ENCODE peak calls at places on chromosomes 11 and 22, in seven cellular contexts. V, P, Q, O, H, F and D are unnamed samples.

GRCh38 chr11:34052608-34053160 is 1.2 kb downstream of the CAPRIN1 start:
- DNase-seq in H (no peak), Q (no peak), F (no peak), O (no peak), V (peak), P (peak), D (peak)

GRCh38 chr11:31477528-31478255 is 31.7 kb downstream of the IMMP1L start:
- DNase-seq in P (no peak), H (no peak), F (no peak), Q (no peak), V (no peak), O (no peak), D (no peak)

GRCh38 chr11:37666960-37667359 is 1068.9 kb upstream of the RAG2 start:
- DNase-seq in Q (no peak), P (no peak), H (no peak), F (no peak), V (no peak), O (no peak), D (no peak)

GRCh38 chr11:24511518-24511917 is 14.7 kb downstream of the LUZP2 start:
- DNase-seq in O (no peak), F (no peak), H (no peak), Q (no peak), P (no peak), V (no peak), D (no peak)

GRCh38 chr11:17790453-17790852 is 55.9 kb downstream of the KCNC1 start:
- DNase-seq in H (no peak), Q (no peak), O (no peak), V (no peak), F (no peak), P (no peak), D (no peak)

GRCh38 chr11:6263664-6264063 is 4.0 kb downstream of the CCKBR start:
- DNase-seq in V (no peak), O (no peak), F (no peak), Q (no peak), P (no peak), H (no peak), D (no peak)

GRCh38 chr11:73249858-73250773 is 22.0 kb upstream of the P2RY6 start:
- DNase-seq in P (no peak), V (no peak), O (no peak), Q (no peak), F (no peak), H (no peak), D (peak)

GRCh38 chr22:23591846-23592245 is 11.8 kb upstream of the IGLL1 start:
- DNase-seq in Q (no peak), O (no peak), F (no peak), H (no peak), V (no peak), P (no peak), D (no peak)

GRCh38 chr11:26753738-26754504 is 32.1 kb upstream of the SLC5A12 start:
- DNase-seq in V (peak), O (no peak), F (peak), Q (peak), H (peak), P (peak), D (peak)

GRCh38 chr11:2474059-2474901 is 29.5 kb downstream of the KCNQ1 start:
- DNase-seq in H (no peak), P (no peak), V (no peak), Q (no peak), F (no peak), O (no peak), D (no peak)

GRCh38 chr22:30648825-30649224 is 13.2 kb downstream of the SLC35E4 start:
- DNase-seq in P (no peak), H (no peak), F (no peak), Q (no peak), V (no peak), O (no peak), D (no peak)

GRCh38 chr11:103601230-103601846 is 435.1 kb upstream of the DDI1 start:
- DNase-seq in O (no peak), V (peak), P (peak), F (peak), Q (peak), H (no peak), D (peak)

GRCh38 chr11:113114452-113115027 is 153.3 kb downstream of the NCAM1 start:
- DNase-seq in V (peak), Q (peak), H (no peak), P (peak), F (peak), O (peak), D (peak)

GRCh38 chr11:15662285-15662684 is 547.6 kb downstream of the INSC start:
- DNase-seq in Q (no peak), P (no peak), H (no peak), V (peak), O (no peak), F (no peak), D (no peak)

GRCh38 chr22:41048791-41049717 is 43.3 kb upstream of the EP300 start:
- DNase-seq in Q (peak), O (no peak), P (peak), V (no peak), H (no peak), F (peak), D (no peak)

GRCh38 chr11:122398167-122398566 is 257.4 kb upstream of the UBASH3B start:
- DNase-seq in V (no peak), P (no peak), H (no peak), F (no peak), Q (no peak), O (no peak), D (no peak)

GRCh38 chr11:13316528-13316961 is 39.0 kb downstream of the BMAL1 start:
- DNase-seq in H (no peak), O (no peak), V (no peak), F (no peak), Q (no peak), P (no peak), D (no peak)

GRCh38 chr11:34356576-34356917 is 1.3 kb downstream of the ABTB2 start:
- DNase-seq in P (no peak), F (no peak), O (no peak), H (no peak), V (peak), Q (peak), D (peak)

GRCh38 chr22:26534874-26535470 is 22.7 kb upstream of the TFIP11 start:
- DNase-seq in V (no peak), F (no peak), P (no peak), O (no peak), Q (no peak), H (no peak), D (no peak)

GRCh38 chr11:105027671-105028070 is 4.7 kb upstream of the CASP5 start:
- DNase-seq in H (no peak), Q (no peak), F (no peak), P (no peak), O (no peak), V (no peak), D (peak)

GRCh38 chr22:46336119-46337078 is 885 bp downstream of the TRMU start:
- DNase-seq in V (no peak), O (no peak), F (peak), P (peak), Q (peak), H (no peak), D (peak)

GRCh38 chr22:43446037-43446803 is 34.4 kb downstream of the MPPED1 start:
- DNase-seq in P (no peak), O (no peak), Q (no peak), V (peak), H (no peak), F (no peak), D (no peak)

GRCh38 chr11:121494355-121495099 is 41.8 kb upstream of the SORL1-AS1 start:
- DNase-seq in O (no peak), F (no peak), Q (no peak), V (no peak), P (no peak), H (no peak), D (peak)

GRCh38 chr11:6320411-6321207 is at the start of gene CAVIN3:
- DNase-seq in V (peak), Q (peak), O (no peak), F (no peak), H (peak), P (no peak), D (peak)

GRCh38 chr11:62645934-62646824 is at the start of gene GANAB:
- DNase-seq in O (peak), H (peak), P (peak), F (peak), Q (peak), V (peak), D (peak)

DNA sequence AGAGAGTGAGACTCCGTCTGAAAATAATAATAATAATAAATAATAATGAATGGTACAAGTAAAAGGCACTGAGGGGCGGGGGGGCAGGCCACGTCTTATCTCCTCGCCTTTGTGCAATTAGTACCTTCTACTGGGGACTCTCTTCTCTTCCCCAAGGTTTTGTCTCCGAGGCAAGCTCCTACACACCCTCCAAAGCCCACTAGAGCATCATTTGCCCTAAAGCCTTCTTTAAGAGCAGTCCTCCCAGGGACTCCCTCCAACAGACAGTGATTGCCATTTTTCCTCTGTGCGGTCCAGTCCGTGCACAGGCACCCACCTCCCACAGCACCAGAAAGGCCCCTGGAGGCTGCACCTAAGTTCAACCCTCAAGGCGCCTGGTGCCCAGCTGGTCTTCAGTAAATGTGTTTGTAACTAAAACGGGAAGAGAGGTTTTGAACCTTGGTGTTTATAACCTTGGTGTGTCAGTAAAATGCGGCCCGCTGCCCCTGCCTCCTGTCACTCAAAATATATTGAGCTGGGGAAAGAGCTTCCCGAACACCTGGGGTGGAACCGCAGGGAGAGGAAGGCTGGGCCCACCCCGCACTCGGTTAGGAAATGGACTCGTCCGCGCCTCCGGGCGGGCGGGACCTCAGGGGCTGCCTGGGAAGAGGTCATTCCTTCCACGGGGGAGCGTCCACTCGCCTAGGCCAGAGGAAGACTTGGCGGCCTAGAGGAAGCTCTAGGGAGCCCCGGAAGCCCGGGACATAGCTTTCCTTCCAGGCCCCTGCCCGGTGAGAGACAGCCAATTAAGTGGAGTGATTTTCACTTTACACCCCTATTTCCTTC is 4.7 kb upstream of the KDELR3 start:
- DNase-seq in H (no peak), F (peak), O (no peak), Q (peak), V (no peak), P (peak), D (no peak)
- TF ChIP-seq MAX in H (no peak), F (peak), O (peak), Q (no peak), V (no peak), P (no peak), D (no peak)

GRCh38 chr22:19168088-19168890 is 10.2 kb downstream of the SLC25A1 start:
- DNase-seq in F (no peak), H (no peak), Q (no peak), O (no peak), P (peak), V (no peak), D (no peak)
- TF ChIP-seq CTCF in F (peak), H (peak), Q (no peak), O (peak), P (peak), V (no peak), D (peak)

GRCh38 chr11:75773595-75774353 is 5.2 kb downstream of the DGAT2 start:
- DNase-seq in Q (no peak), H (no peak), P (peak), F (no peak), O (no peak), V (no peak), D (peak)

GRCh38 chr11:75776546-75776945 is 8.0 kb downstream of the DGAT2 start:
- DNase-seq in Q (no peak), F (no peak), O (no peak), H (no peak), V (no peak), P (no peak), D (no peak)

GRCh38 chr11:75771646-75772410 is 3.2 kb downstream of the DGAT2 start:
- DNase-seq in P (no peak), Q (no peak), V (peak), H (no peak), O (no peak), F (no peak), D (peak)

GRCh38 chr11:75777461-75778110 is 9.0 kb downstream of the DGAT2 start:
- DNase-seq in F (no peak), P (no peak), V (no peak), Q (no peak), H (no peak), O (no peak), D (peak)

DNA sequence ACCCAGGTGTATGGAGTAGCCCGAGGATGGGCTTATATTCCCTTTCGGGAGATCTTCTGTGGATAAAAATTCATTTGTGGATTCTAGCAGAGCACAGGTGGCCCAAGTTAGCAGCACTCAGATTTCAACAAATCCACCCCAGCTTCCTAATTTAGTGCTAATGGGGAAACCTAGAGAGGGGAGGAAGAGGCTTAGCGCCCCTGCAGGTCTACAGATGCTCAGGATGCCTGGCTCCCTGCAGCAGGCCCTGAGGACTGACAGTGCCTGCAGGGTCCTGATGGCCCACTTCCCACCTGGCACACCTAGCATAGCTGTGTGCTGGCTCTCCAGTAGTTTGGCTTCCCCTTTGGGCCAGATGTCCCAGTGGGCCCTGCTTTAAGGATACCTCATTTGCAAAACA is 6.5 kb downstream of the DGAT2 start:
- DNase-seq in F (no peak), V (no peak), Q (peak), H (no peak), O (no peak), P (no peak), D (no peak)
- TF ChIP-seq MAX in F (no peak), V (no peak), Q (no peak), H (no peak), O (no peak), P (no peak), D (no peak)

GRCh38 chr11:115616941-115617340 is 112.7 kb upstream of the CADM1 start:
- DNase-seq in O (no peak), H (no peak), V (no peak), P (no peak), F (no peak), Q (no peak), D (peak)

GRCh38 chr11:115613986-115614625 is 109.9 kb upstream of the CADM1 start:
- DNase-seq in F (peak), O (no peak), H (no peak), Q (no peak), V (peak), P (no peak), D (no peak)

GRCh38 chr11:115618428-115618827 is 114.2 kb upstream of the CADM1 start:
- DNase-seq in Q (no peak), P (no peak), V (no peak), H (no peak), F (no peak), O (no peak), D (no peak)

GRCh38 chr11:115613004-115613403 is 108.8 kb upstream of the CADM1 start:
- DNase-seq in H (no peak), F (no peak), V (no peak), Q (no peak), O (no peak), P (no peak), D (no peak)

GRCh38 chr11:115617767-115618166 is 113.6 kb upstream of the CADM1 start:
- DNase-seq in P (no peak), O (no peak), H (no peak), F (no peak), V (no peak), Q (no peak), D (no peak)
- TF ChIP-seq CTCF in P (no peak), O (no peak), H (no peak), F (no peak), V (no peak), Q (no peak), D (no peak)

GRCh38 chr22:32958021-32958420 is 100.2 kb downstream of the SYN3 start:
- DNase-seq in F (no peak), Q (no peak), H (no peak), O (no peak), P (no peak), V (no peak), D (no peak)

GRCh38 chr22:32951807-32952153 is 106.4 kb downstream of the SYN3 start:
- DNase-seq in Q (no peak), V (no peak), O (no peak), H (no peak), P (no peak), F (no peak), D (no peak)

DNA sequence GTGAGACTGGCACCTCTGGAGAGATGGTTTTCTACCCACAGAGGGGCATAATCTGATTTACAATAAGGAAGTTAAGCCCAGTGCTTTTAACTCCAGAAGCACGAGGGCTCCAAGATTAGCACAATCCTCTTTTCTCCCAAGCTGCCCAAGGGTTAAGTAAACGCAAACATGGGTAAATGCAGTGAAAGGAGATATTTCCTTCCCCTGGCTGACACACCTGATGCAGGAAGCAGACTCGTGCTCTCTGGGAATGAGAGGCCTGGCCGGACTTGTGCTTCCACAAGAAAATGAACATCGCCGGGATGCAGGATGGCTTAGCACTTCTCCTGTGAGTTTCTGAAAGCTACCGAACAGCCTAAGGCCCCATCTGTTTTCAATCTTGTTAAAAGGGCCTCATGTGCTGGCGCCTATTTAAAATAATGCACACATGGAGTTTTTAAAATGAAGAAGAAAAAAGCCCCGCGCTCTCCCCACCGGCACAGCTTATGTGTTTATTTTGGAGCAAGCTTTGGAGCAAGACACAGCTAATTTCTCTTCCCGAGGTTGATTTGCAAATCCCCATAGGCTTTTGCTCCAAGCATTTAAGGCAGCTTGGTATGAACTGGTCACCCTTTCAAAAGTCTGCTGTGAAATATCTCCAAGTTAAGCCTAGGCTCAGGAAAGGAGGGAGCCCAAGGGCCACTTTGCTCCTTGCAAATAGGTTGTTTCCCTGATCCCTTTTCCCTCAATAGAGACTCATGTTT is 100.9 kb downstream of the SYN3 start:
- DNase-seq in V (no peak), F (no peak), Q (no peak), P (no peak), O (no peak), H (no peak), D (no peak)
- TF ChIP-seq MAX in V (no peak), F (no peak), Q (no peak), P (no peak), O (no peak), H (no peak), D (no peak)

DNA sequence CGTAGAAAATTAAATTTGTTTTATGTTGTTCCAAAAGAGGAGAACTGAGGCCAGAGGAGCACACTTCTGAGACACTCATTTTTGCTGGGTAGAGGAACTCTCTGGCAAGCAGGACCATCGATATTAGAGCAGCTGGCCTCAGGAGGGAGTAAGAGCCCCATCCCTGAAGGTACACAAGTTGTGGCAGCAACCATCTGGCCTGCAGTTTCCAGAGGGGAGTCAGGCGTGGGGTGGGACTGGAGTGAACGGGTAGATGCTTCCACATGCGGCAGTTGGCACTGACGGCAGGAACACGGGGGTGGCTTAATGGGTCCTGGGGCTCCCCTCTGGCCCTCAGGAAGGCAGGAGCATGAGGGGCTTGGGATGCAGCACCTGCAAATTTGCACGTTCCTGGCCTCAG is 13.2 kb upstream of the SSTR3 start:
- DNase-seq in V (peak), H (no peak), Q (no peak), P (no peak), O (no peak), F (no peak), D (peak)
- TF ChIP-seq CTCF in V (no peak), H (peak), Q (no peak), P (peak), O (peak), F (peak), D (peak)